ENCODE peak calls at places on chromosomes 16 and 17, in four cellular contexts. One of them, this sample, is unnamed. For H3K36me3, the result is how much of the 10 kb centered on the place peaks cover.

GRCh38 chr17:76843703-76844484 is 24.3 kb upstream of the MGAT5B start:
- DNase-seq in H7: no peak
- DNase-seq in GM23248: peak
- DNase-seq in prostate gland: no peak
- DNase-seq in this sample: no peak

GRCh38 chr17:57918017-57918895 is 37.0 kb downstream of the CUEDC1 start:
- DNase-seq in prostate gland: no peak
- DNase-seq in H7: no peak
- DNase-seq in GM23248: peak
- DNase-seq in this sample: peak

GRCh38 chr16:68902376-68903345 is 59.3 kb downstream of the TANGO6 start:
- DNase-seq in prostate gland: peak
- DNase-seq in H7: peak
- DNase-seq in GM23248: peak
- DNase-seq in this sample: peak

GRCh38 chr17:79017546-79017945 is 6.4 kb upstream of the C1QTNF1 start:
- DNase-seq in H7: peak
- DNase-seq in prostate gland: no peak
- DNase-seq in GM23248: no peak
- DNase-seq in this sample: no peak

GRCh38 chr17:59331929-59332889 is 754 bp downstream of the YPEL2 start:
- DNase-seq in GM23248: peak
- DNase-seq in H7: peak
- DNase-seq in prostate gland: peak
- DNase-seq in this sample: peak

GRCh38 chr17:48246623-48247022 is 139.1 kb downstream of the SNX11 start:
- DNase-seq in GM23248: peak
- DNase-seq in prostate gland: no peak
- DNase-seq in H7: no peak
- DNase-seq in this sample: no peak

GRCh38 chr16:1786242-1787055 is 3.7 kb downstream of the NUBP2 start:
- DNase-seq in GM23248: no peak
- DNase-seq in prostate gland: no peak
- DNase-seq in H7: peak
- DNase-seq in this sample: no peak

GRCh38 chr17:28955408-28955807 is 4.1 kb upstream of the PHF12 start:
- DNase-seq in H7: peak
- DNase-seq in prostate gland: no peak
- DNase-seq in GM23248: no peak
- DNase-seq in this sample: no peak

GRCh38 chr16:31487720-31488629 is 5.1 kb downstream of the SLC5A2 start:
- DNase-seq in GM23248: peak
- DNase-seq in prostate gland: peak
- DNase-seq in H7: peak
- DNase-seq in this sample: peak

GRCh38 chr16:67397451-67397801 is 4.1 kb upstream of the TPPP3 start:
- DNase-seq in prostate gland: no peak
- DNase-seq in GM23248: no peak
- DNase-seq in H7: peak
- DNase-seq in this sample: no peak

GRCh38 chr17:71203953-71204352 is 916.9 kb upstream of the SOX9 start:
- DNase-seq in prostate gland: no peak
- DNase-seq in GM23248: peak
- DNase-seq in H7: no peak
- DNase-seq in this sample: no peak

GRCh38 chr17:17783121-17783824 is 53.5 kb downstream of the SREBF1 start:
- DNase-seq in H7: peak
- DNase-seq in prostate gland: peak
- DNase-seq in GM23248: peak
- DNase-seq in this sample: peak

GRCh38 chr17:30377574-30377973 is 1.2 kb upstream of the CPD start:
- DNase-seq in GM23248: peak
- DNase-seq in prostate gland: no peak
- DNase-seq in H7: no peak
- DNase-seq in this sample: peak

GRCh38 chr17:30378191-30378796 is 433 bp upstream of the CPD start:
- DNase-seq in prostate gland: no peak
- DNase-seq in H7: peak
- DNase-seq in GM23248: peak
- DNase-seq in this sample: peak

GRCh38 chr17:30375661-30376060 is 3.1 kb upstream of the CPD start:
- DNase-seq in prostate gland: no peak
- DNase-seq in H7: no peak
- DNase-seq in GM23248: peak
- DNase-seq in this sample: peak

GRCh38 chr17:30378797-30379302 is at the start of gene CPD:
- DNase-seq in GM23248: peak
- DNase-seq in prostate gland: peak
- DNase-seq in H7: peak
- DNase-seq in this sample: peak

DNA sequence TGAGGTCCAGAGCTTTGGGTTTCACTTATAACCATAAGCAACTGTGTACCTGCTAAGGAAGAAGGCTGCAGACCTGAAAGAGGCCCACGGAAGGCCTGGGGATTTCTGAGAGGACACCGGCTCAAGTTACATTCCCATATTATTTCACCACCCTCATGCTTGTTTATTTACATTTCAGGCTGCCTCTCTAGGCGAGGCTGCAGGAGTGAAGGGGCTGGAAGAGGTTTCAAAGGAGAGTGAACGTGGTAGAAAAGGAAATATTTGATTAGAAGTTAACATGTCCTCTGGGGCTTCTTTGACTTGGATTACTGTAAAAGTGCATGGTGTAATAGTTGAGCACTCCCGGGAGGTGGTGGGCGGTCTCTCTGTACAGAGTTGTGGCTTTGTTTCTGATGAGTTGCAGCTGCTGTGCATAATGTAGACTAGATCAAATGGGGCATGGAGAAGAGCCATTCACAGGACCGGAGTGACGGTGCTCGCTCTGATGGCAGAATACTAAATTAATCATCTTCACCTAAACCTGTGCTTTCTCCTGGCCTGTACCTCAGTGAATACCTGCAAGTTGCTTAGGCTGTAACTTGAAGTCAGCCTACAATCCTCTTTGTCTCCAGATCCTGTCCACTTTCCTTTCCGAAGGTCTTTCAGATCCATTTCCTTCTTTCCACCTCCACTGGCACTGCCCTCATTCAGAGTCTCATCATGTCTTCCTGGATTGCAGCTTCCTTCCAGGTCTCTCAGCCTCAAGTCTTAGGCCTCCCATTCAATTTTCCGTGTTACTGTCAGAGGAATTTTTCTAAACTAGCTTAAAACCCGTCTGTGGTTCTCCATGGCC is 1.9 kb upstream of the CPD start:
- DNase-seq in GM23248: peak
- DNase-seq in H7: no peak
- DNase-seq in prostate gland: peak
- DNase-seq in this sample: peak
- H3K36me3 ChIP-seq in GM23248: under half
- H3K36me3 ChIP-seq in H7: under half
- H3K36me3 ChIP-seq in prostate gland: under half
- H3K36me3 ChIP-seq in this sample: under half

DNA sequence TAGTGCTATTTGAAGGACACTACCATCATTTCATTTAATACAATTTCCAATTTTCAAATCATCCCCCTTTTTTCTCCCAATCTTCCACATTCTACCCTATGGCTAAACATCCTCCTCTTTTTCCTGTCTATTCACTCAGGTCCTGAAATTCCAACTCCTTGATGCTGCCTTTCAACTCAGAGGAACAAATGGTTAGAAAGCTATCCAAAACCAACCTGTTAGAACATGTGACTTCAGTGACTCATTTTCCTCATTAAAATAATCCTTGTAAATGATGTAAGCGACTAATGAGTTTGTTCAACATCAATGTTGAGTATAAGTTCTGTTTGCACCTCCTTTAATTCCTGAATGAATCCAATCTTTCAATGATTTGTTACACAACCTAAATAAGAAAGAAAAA is 5.5 kb downstream of the PSMD12 start:
- DNase-seq in H7: no peak
- DNase-seq in GM23248: no peak
- DNase-seq in prostate gland: no peak
- DNase-seq in this sample: no peak
- H3K36me3 ChIP-seq in H7: under half
- H3K36me3 ChIP-seq in GM23248: under half
- H3K36me3 ChIP-seq in prostate gland: under half
- H3K36me3 ChIP-seq in this sample: under half

GRCh38 chr17:67980456-67980855 is 15.8 kb downstream of the C17orf58 start:
- DNase-seq in prostate gland: no peak
- DNase-seq in H7: no peak
- DNase-seq in GM23248: no peak
- DNase-seq in this sample: no peak
- H3K36me3 ChIP-seq in prostate gland: under half
- H3K36me3 ChIP-seq in H7: under half
- H3K36me3 ChIP-seq in GM23248: under half
- H3K36me3 ChIP-seq in this sample: under half

GRCh38 chr17:41615454-41615853 is 2.9 kb upstream of the KRT16 start:
- DNase-seq in prostate gland: peak
- DNase-seq in H7: peak
- DNase-seq in GM23248: peak
- DNase-seq in this sample: no peak

GRCh38 chr17:41613277-41614082 is 913 bp upstream of the KRT16 start:
- DNase-seq in prostate gland: no peak
- DNase-seq in GM23248: no peak
- DNase-seq in H7: peak
- DNase-seq in this sample: no peak

GRCh38 chr17:41614098-41614497 is 1.5 kb upstream of the KRT16 start:
- DNase-seq in H7: no peak
- DNase-seq in prostate gland: no peak
- DNase-seq in GM23248: no peak
- DNase-seq in this sample: no peak

DNA sequence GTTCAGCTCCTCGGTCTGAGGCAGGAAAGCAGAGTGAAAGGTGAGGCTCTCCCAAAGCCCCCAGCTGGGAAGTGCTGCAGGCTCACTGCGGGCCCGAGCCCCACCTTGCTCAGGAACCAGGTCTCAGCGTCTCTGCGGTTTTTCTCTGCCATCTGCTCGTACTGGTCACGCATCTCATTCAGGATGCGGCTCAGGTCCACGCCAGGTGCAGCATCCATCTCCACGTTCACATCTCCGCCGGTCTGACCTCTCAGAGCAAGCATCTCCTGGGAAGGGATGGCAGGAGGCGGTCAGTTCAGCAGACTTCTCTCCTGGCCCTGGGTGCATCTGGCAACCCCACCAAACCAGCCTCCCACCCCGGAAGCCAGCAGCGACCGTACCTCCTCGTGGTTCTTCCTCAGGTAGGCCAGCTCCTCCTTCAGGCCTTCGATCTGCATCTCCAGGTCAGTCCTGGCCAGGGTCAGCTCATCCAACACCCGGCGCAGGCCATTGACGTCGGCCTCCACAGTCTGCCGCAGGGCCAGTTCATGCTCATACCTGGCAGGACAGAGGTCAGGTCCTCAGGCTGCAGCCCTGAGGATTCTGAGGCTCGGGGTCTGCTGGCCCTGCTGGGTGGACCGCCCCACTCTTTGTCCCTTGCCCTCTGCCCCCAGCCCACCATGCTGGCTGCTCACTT is 1.5 kb downstream of the KRT16 start:
- DNase-seq in GM23248: no peak
- DNase-seq in H7: no peak
- DNase-seq in prostate gland: no peak
- DNase-seq in this sample: no peak
- H3K36me3 ChIP-seq in GM23248: under half
- H3K36me3 ChIP-seq in H7: under half
- H3K36me3 ChIP-seq in prostate gland: under half
- H3K36me3 ChIP-seq in this sample: under half

GRCh38 chr17:8487130-8487645 is 51.5 kb downstream of the NDEL1 start:
- DNase-seq in GM23248: no peak
- DNase-seq in H7: peak
- DNase-seq in prostate gland: no peak
- DNase-seq in this sample: no peak

GRCh38 chr17:8482546-8482945 is 46.9 kb downstream of the NDEL1 start:
- DNase-seq in H7: no peak
- DNase-seq in GM23248: peak
- DNase-seq in prostate gland: no peak
- DNase-seq in this sample: no peak

GRCh38 chr17:8485491-8485890 is 49.8 kb downstream of the NDEL1 start:
- DNase-seq in GM23248: no peak
- DNase-seq in H7: no peak
- DNase-seq in prostate gland: no peak
- DNase-seq in this sample: no peak

GRCh38 chr17:8481703-8482102 is 46.0 kb downstream of the NDEL1 start:
- DNase-seq in GM23248: no peak
- DNase-seq in prostate gland: no peak
- DNase-seq in H7: peak
- DNase-seq in this sample: no peak

DNA sequence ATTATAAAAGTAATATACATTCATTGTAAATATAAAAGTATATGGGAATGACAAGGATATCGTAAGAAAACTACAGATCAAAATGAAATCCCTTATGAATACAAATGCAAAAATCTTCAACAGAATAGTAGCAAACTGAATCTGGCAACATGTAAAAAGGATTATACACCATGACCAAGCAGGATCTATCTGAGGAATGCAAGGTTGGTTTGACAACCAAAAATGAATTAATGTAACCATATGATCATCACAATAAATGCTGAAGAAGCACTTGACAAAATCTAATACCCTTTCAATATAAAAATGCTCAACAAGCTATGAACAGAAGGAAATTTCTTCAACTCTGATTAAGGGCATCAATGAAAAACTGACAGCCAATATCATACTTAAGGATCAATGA is 48.8 kb downstream of the NDEL1 start:
- DNase-seq in prostate gland: no peak
- DNase-seq in H7: no peak
- DNase-seq in GM23248: no peak
- DNase-seq in this sample: no peak
- H3K36me3 ChIP-seq in prostate gland: under half
- H3K36me3 ChIP-seq in H7: half or more
- H3K36me3 ChIP-seq in GM23248: under half
- H3K36me3 ChIP-seq in this sample: under half

GRCh38 chr17:73234746-73235145 is 26.9 kb downstream of the CPSF4L start:
- DNase-seq in GM23248: no peak
- DNase-seq in prostate gland: no peak
- DNase-seq in H7: no peak
- DNase-seq in this sample: no peak
- H3K36me3 ChIP-seq in GM23248: under half
- H3K36me3 ChIP-seq in prostate gland: under half
- H3K36me3 ChIP-seq in H7: under half
- H3K36me3 ChIP-seq in this sample: under half

GRCh38 chr16:74625500-74626350 is 18.8 kb upstream of the GLG1 start:
- DNase-seq in H7: no peak
- DNase-seq in GM23248: no peak
- DNase-seq in prostate gland: no peak
- DNase-seq in this sample: no peak

GRCh38 chr16:74623214-74623842 is 16.4 kb upstream of the GLG1 start:
- DNase-seq in H7: peak
- DNase-seq in prostate gland: no peak
- DNase-seq in GM23248: peak
- DNase-seq in this sample: peak

GRCh38 chr16:74627506-74628220 is 20.7 kb upstream of the GLG1 start:
- DNase-seq in prostate gland: no peak
- DNase-seq in H7: no peak
- DNase-seq in GM23248: peak
- DNase-seq in this sample: no peak

GRCh38 chr16:74623846-74624245 is 16.9 kb upstream of the GLG1 start:
- DNase-seq in H7: no peak
- DNase-seq in GM23248: no peak
- DNase-seq in prostate gland: no peak
- DNase-seq in this sample: no peak

GRCh38 chr16:74626741-74627416 is 20.0 kb upstream of the GLG1 start:
- DNase-seq in GM23248: peak
- DNase-seq in H7: no peak
- DNase-seq in prostate gland: no peak
- DNase-seq in this sample: peak
- H3K36me3 ChIP-seq in GM23248: half or more
- H3K36me3 ChIP-seq in H7: half or more
- H3K36me3 ChIP-seq in prostate gland: under half
- H3K36me3 ChIP-seq in this sample: half or more